ENCODE peak calls at places on chromosomes 4 and X, in five cellular contexts. V, S, R, E and L are unnamed samples.

GRCh38 chrX:110684653-110685052 is 111.0 kb downstream of the CHRDL1 start:
- DNase-seq in E (no peak), V (no peak), S (no peak), R (no peak), L (no peak)

GRCh38 chrX:7330551-7330950 is 182.6 kb upstream of the PUDP start:
- DNase-seq in R (no peak), S (no peak), V (no peak), E (no peak), L (no peak)

GRCh38 chr4:94676910-94677309 is 80.8 kb upstream of the BMPR1B start:
- DNase-seq in R (no peak), V (no peak), S (no peak), E (no peak), L (no peak)

GRCh38 chr4:83851261-83852084 is 315.6 kb downstream of the GPAT3 start:
- DNase-seq in V (no peak), R (no peak), E (no peak), S (no peak), L (no peak)

GRCh38 chrX:134836497-134836968 is 154.3 kb upstream of the SMIM10 start:
- DNase-seq in V (no peak), R (peak), S (no peak), E (no peak), L (peak)

GRCh38 chr4:107258359-107258758 is 222.2 kb upstream of the DKK2 start:
- DNase-seq in V (no peak), R (no peak), S (no peak), E (no peak), L (no peak)

GRCh38 chrX:30620980-30621716 is 32.1 kb upstream of the GK start:
- DNase-seq in V (peak), R (no peak), E (no peak), S (no peak), L (no peak)

GRCh38 chrX:70500826-70501225 is 56.2 kb downstream of the DLG3 start:
- DNase-seq in S (no peak), R (no peak), E (no peak), V (no peak), L (no peak)

GRCh38 chr4:98662619-98663225 is 4.3 kb upstream of the TSPAN5 start:
- DNase-seq in V (no peak), S (no peak), E (peak), R (no peak), L (peak)

GRCh38 chr4:16449381-16449780 is 223.1 kb upstream of the TAPT1 start:
- DNase-seq in S (no peak), R (no peak), V (no peak), E (no peak), L (no peak)

GRCh38 chrX:145552643-145553042 is 265.0 kb upstream of the SLITRK2 start:
- DNase-seq in E (no peak), R (no peak), V (no peak), S (no peak), L (no peak)

GRCh38 chr4:168524006-168524405 is 27.2 kb downstream of the PALLD start:
- DNase-seq in E (no peak), R (peak), V (no peak), S (no peak), L (no peak)

GRCh38 chr4:37628977-37629609 is 57.1 kb downstream of the RELL1 start:
- DNase-seq in V (peak), S (peak), E (no peak), R (peak), L (peak)

GRCh38 chr4:150886597-150886996 is 128.5 kb downstream of the LRBA start:
- DNase-seq in S (no peak), V (no peak), R (no peak), E (no peak), L (no peak)

GRCh38 chr4:15948826-15949225 is 10.3 kb upstream of the FGFBP1 start:
- DNase-seq in R (no peak), V (no peak), E (no peak), S (no peak), L (no peak)

GRCh38 chr4:70705146-70705855 is 16.5 kb upstream of the RUFY3 start:
- DNase-seq in E (peak), V (peak), R (peak), S (peak), L (peak)
- TF ChIP-seq POLR2A in E (no peak), V (no peak), R (no peak), S (peak), L (peak)

GRCh38 chr4:76659103-76659490 is 224.1 kb downstream of the SHROOM3 start:
- DNase-seq in R (no peak), E (no peak), V (no peak), S (no peak), L (no peak)

GRCh38 chr4:76665721-76666120 is 230.7 kb downstream of the SHROOM3 start:
- DNase-seq in S (no peak), R (no peak), E (no peak), V (no peak), L (no peak)

GRCh38 chr4:76665139-76665538 is 230.1 kb downstream of the SHROOM3 start:
- DNase-seq in E (no peak), V (no peak), S (no peak), R (no peak), L (no peak)

GRCh38 chr4:76666940-76667532 is 230.9 kb downstream of the SOWAHB start:
- DNase-seq in E (no peak), R (no peak), V (no peak), S (no peak), L (no peak)

GRCh38 chr4:76663794-76664193 is 228.8 kb downstream of the SHROOM3 start:
- DNase-seq in V (no peak), S (no peak), R (no peak), E (no peak), L (no peak)
- TF ChIP-seq POLR2A in V (no peak), S (no peak), R (no peak), E (no peak), L (no peak)

GRCh38 chrX:22085969-22086368 is 53.8 kb downstream of the PHEX start:
- DNase-seq in E (no peak), R (no peak), S (no peak), V (no peak), L (no peak)

GRCh38 chrX:22090181-22090580 is 58.1 kb downstream of the PHEX start:
- DNase-seq in V (no peak), S (no peak), R (peak), E (no peak), L (no peak)

GRCh38 chrX:22087158-22087557 is 55.0 kb downstream of the PHEX start:
- DNase-seq in R (no peak), V (no peak), S (no peak), E (no peak), L (no peak)

GRCh38 chrX:22093550-22093949 is 61.4 kb downstream of the PHEX start:
- DNase-seq in E (no peak), R (peak), V (no peak), S (no peak), L (no peak)

DNA sequence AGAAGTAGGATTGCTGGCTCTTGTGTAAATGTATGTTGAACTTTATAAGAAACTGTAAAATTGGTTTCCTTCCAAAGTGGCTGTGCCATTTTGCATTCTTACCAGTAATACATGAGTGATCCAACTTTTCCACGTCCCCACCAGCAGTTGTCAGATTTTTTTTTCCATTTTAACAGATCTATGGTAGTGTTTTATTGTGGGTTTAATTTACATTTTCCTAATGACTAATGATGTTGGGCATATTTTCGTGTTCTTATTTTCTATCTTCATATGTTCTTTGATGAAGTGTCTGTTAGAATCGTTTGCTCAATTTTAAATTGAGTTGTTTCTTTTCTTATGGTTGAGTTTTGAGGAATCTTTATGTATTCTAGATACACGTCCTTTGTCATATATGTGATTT is 56.2 kb downstream of the PHEX start:
- DNase-seq in E (no peak), R (no peak), S (no peak), V (no peak), L (no peak)
- TF ChIP-seq POLR2A in E (no peak), R (no peak), S (no peak), V (no peak), L (no peak)

DNA sequence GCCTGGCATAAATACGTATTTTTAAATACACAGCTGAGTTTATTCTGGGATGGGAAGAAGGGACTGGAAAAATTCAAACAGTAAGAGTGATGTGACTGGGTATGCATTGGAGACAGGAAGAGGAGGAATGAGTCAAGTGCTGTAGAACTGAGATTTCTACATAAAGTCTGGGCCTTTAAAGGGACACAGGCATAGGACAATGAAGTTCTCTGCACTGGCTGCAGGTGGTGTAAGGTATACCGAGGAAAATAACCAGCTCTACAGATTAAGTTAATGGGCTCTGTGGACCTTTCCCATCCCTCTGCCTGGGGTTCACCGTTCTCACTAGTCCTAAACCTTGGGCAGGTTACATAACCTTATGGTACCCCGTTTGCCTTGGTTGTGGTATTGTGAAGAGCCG is 68.7 kb downstream of the DHX15 start:
- DNase-seq in S (no peak), R (no peak), E (no peak), V (no peak), L (no peak)
- TF ChIP-seq POLR2A in S (no peak), R (no peak), E (no peak), V (no peak), L (no peak)

GRCh38 chr4:3701271-3702083 is 64.7 kb upstream of the ADRA2C start:
- DNase-seq in S (peak), V (no peak), R (no peak), E (no peak), L (no peak)

GRCh38 chr4:3699678-3700077 is 66.5 kb upstream of the ADRA2C start:
- DNase-seq in R (no peak), E (no peak), V (no peak), S (peak), L (no peak)

GRCh38 chr4:3700736-3701135 is 65.4 kb upstream of the ADRA2C start:
- DNase-seq in V (no peak), E (no peak), R (no peak), S (peak), L (no peak)

GRCh38 chr4:3700223-3700622 is 66.0 kb upstream of the ADRA2C start:
- DNase-seq in V (no peak), S (peak), E (no peak), R (no peak), L (no peak)

GRCh38 chr4:3699261-3699660 is 66.9 kb upstream of the ADRA2C start:
- DNase-seq in E (no peak), S (no peak), R (no peak), V (no peak), L (no peak)
- TF ChIP-seq POLR2A in E (no peak), S (no peak), R (no peak), V (no peak), L (no peak)

DNA sequence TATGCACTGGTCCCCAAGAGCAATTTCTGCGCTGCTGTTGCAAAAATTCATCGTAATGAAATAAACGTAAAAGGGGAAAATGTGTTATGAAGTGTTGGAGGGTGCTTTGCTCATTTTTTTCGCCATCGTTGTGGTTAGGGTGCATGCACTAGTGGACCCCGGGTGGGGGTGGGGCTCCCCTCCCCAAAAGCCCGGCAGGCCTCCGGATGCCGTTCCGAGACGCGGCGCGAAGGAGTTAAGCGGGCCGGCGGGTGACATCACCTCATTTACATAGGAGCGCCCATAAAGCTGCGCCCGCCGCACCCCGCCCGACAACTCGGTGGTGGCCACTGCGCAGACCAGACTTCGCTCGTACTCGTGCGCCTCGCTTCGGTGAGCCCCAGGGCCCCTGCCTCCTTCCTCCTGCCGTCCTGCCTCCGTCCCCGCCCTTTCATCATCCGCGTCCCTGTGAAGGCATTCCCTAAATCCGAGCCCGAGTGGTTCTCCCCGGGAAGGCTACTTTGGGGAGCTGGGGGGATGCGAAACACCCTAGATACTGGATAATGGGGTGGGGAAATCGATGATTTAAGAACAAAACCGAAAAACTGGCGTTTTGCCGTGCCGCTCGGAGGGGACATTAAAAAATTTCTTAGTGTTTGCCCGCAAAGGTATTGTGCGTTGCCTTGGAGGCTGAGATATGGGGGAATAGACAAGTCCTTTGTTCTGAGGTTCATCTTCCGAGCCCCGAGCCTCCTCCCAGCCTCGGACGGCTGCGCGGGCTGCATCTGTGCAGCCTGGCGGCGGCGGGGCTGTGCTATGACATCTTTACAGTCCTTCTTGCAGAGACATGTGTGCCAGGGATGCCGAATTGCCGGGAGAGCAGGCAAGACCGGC is at the start of gene TMSB4X:
- DNase-seq in E (peak), V (peak), S (peak), R (peak), L (peak)
- TF ChIP-seq POLR2A in E (peak), V (peak), S (peak), R (peak), L (peak)

GRCh38 chrX:54439967-54440871 is at the start of gene TSR2:
- DNase-seq in E (peak), S (peak), R (peak), V (peak), L (peak)
- TF ChIP-seq POLR2A in E (peak), S (no peak), R (peak), V (peak), L (peak)

GRCh38 chr4:141635726-141636076 is 682 bp upstream of the IL15 start:
- DNase-seq in S (no peak), R (no peak), E (no peak), V (no peak), L (no peak)
- TF ChIP-seq POLR2A in S (no peak), R (no peak), E (no peak), V (no peak), L (no peak)

DNA sequence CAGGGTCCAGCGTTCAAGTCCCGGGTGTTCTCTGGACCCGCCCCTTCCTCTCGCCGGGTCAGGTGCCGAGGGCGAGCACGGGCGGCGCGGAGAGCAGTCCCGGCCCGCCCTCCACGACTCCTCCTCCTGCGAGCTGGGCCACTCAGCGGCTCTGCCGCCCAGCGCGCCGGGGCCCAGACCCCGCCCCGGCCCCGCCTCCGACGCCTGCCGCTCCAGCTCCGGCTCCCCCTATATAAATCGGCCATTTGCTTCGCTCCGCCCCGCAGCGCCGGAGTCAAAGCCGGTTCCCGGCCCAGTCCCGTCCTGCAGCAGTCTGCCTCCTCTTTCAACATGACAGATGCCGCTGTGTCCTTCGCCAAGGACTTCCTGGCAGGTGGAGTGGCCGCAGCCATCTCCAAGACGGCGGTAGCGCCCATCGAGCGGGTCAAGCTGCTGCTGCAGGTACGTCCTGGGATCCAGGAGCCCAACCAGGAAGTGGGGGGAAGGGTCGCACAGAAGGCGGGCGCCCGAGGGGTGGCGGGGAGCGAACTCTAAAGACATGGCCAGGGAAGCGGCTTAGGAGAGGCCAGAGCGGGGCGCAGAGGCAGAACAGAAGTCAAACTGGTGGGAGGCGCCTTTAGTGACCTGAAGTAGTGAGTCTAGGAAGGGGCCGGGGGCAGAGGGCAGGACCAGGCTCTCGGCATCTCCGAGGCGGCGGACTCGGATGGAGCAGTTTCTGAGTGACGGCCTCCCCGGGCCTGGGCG is at the start of gene SLC25A5:
- DNase-seq in R (peak), E (peak), S (peak), V (peak), L (peak)
- TF ChIP-seq POLR2A in R (peak), E (peak), S (peak), V (peak), L (peak)